ENCODE peak calls at places on chromosomes 5 and 9, in nine cellular contexts. M, N, L, Z, O, Q, K, E and J are unnamed samples.

GRCh38 chr5:78505860-78506259 is 142.7 kb downstream of the LHFPL2 start:
- DNase-seq in K (no peak), N (no peak), Q (no peak), L (no peak), M (no peak), Z (no peak), O (peak), E (peak), J (no peak)

GRCh38 chr5:33375900-33376299 is 64.9 kb upstream of the TARS1 start:
- DNase-seq in Z (no peak), K (no peak), Q (no peak), M (no peak), E (no peak), O (no peak), N (no peak), L (no peak), J (no peak)

GRCh38 chr5:43772601-43773031 is 169.6 kb downstream of the NNT start:
- DNase-seq in L (no peak), N (no peak), K (no peak), Z (no peak), E (peak), O (no peak), M (peak), Q (no peak), J (peak)

GRCh38 chr5:151200913-151201445 is 22.9 kb downstream of the CCDC69 start:
- DNase-seq in L (no peak), Q (no peak), K (no peak), O (peak), N (no peak), E (no peak), Z (no peak), M (no peak), J (no peak)

GRCh38 chr5:61245486-61245885 is 83.2 kb upstream of the SMIM15 start:
- DNase-seq in Q (no peak), L (no peak), O (no peak), M (peak), E (peak), Z (no peak), N (no peak), K (no peak), J (no peak)

GRCh38 chr9:123584202-123585176 is 228.5 kb downstream of the CRB2 start:
- DNase-seq in N (no peak), Z (no peak), K (no peak), Q (no peak), E (peak), M (no peak), O (peak), L (no peak), J (no peak)

GRCh38 chr9:94967481-94967880 is 241.0 kb downstream of the AOPEP start:
- DNase-seq in E (peak), L (no peak), K (no peak), M (no peak), Q (no peak), N (no peak), Z (no peak), O (no peak), J (no peak)

GRCh38 chr9:16060457-16061129 is 507.8 kb downstream of the CCDC171 start:
- DNase-seq in Z (no peak), K (no peak), N (no peak), E (no peak), O (peak), Q (no peak), M (no peak), L (no peak), J (no peak)

GRCh38 chr9:93083592-93084470 is 12.2 kb upstream of the CARD19 start:
- DNase-seq in Q (peak), K (peak), N (no peak), L (no peak), Z (no peak), O (peak), M (no peak), E (no peak), J (no peak)

GRCh38 chr5:59342181-59342580 is 551.3 kb downstream of the PDE4D start:
- DNase-seq in N (no peak), M (no peak), O (no peak), Q (no peak), Z (no peak), E (no peak), K (no peak), L (no peak), J (no peak)